ENCODE peak calls at places on chromosomes 5 and 9, in seven cellular contexts. P is stimulated activated CD4-positive, alpha-beta T cell treated with anti-CD3 and anti-CD28 coated beads, TNF-alpha, amount 100 ng/mL, for 4 hours; C is GM12892; R is endothelial cell; B is fibroblast of lung; H is DMS153; V is CD4-positive, alpha-beta T cell. A is an unnamed sample.

GRCh38 chr9:107174441-107174840 is 108.6 kb upstream of the RAD23B start:
- DNase-seq in P (no peak), C (no peak), R (no peak), B (peak; percentile 66), H (no peak), V (no peak), A (no peak)

GRCh38 chr9:109640232-109641078 is 139.5 kb upstream of the PALM2AKAP2 start:
- DNase-seq in P (no peak), C (no peak), R (peak; percentile 58), B (peak; percentile 62), H (peak; percentile 75), V (no peak), A (peak; percentile 11)

GRCh38 chr9:93108301-93109041 is 12.5 kb downstream of the CARD19 start:
- DNase-seq in P (no peak), C (no peak), R (no peak), B (no peak), H (no peak), V (no peak), A (peak; percentile 56)

GRCh38 chr5:6043491-6044310 is 334.6 kb downstream of the MED10 start:
- DNase-seq in P (no peak), C (no peak), R (no peak), B (no peak), H (no peak), V (no peak), A (no peak)

GRCh38 chr5:1512541-1513291 is 11.0 kb downstream of the LPCAT1 start:
- DNase-seq in P (no peak), C (no peak), R (peak; percentile 1), B (no peak), H (no peak), V (no peak), A (peak; percentile 50)

GRCh38 chr5:56549096-56549886 is 266.1 kb upstream of the MAP3K1 start:
- DNase-seq in P (no peak), C (no peak), R (no peak), B (no peak), H (no peak), V (no peak), A (no peak)

GRCh38 chr9:91930475-91930874 is 19.6 kb downstream of the ROR2 start:
- DNase-seq in P (no peak), C (no peak), R (no peak), B (peak; percentile 44), H (no peak), V (no peak), A (no peak)

GRCh38 chr9:125959980-125960619 is 212.9 kb downstream of the PBX3 start:
- DNase-seq in P (no peak), C (no peak), R (no peak), B (peak; percentile 52), H (no peak), V (no peak), A (no peak)

GRCh38 chr9:85858351-85858750 is 82.6 kb upstream of the NAA35 start:
- DNase-seq in P (no peak), C (no peak), R (no peak), B (no peak), H (no peak), V (no peak), A (no peak)

GRCh38 chr5:74233571-74233970 is 407.0 kb downstream of the ENC1 start:
- DNase-seq in P (no peak), C (no peak), R (no peak), B (peak; percentile 81), H (no peak), V (no peak), A (no peak)

GRCh38 chr9:37555786-37556185 is 20.4 kb downstream of the FBXO10 start:
- DNase-seq in P (no peak), C (no peak), R (no peak), B (peak; percentile 75), H (no peak), V (no peak), A (no peak)

GRCh38 chr5:77167695-77168111 is 42.8 kb upstream of the PDE8B start:
- DNase-seq in P (no peak), C (no peak), R (no peak), B (peak; percentile 90), H (peak; percentile 3), V (no peak), A (no peak)

GRCh38 chr9:125541840-125542243 is 165.2 kb downstream of the MAPKAP1 start:
- DNase-seq in P (no peak), C (no peak), R (no peak), B (peak; percentile 66), H (peak; percentile 70), V (no peak), A (no peak)

GRCh38 chr5:98638701-98639100 is 134.8 kb upstream of the RGMB start:
- DNase-seq in P (no peak), C (no peak), R (no peak), B (peak; percentile 95), H (no peak), V (no peak), A (no peak)

GRCh38 chr9:69976165-69976564 is 67.5 kb upstream of the MAMDC2 start:
- DNase-seq in P (no peak), C (no peak), R (peak; percentile 4), B (peak; percentile 98), H (no peak), V (no peak), A (no peak)

GRCh38 chr9:14652729-14653377 is 40.4 kb downstream of the ZDHHC21 start:
- DNase-seq in P (no peak), C (no peak), R (no peak), B (peak; percentile 10), H (no peak), V (no peak), A (no peak)

GRCh38 chr9:132672413-132672690 is 2.1 kb downstream of the GTF3C4 start:
- DNase-seq in P (no peak), C (no peak), R (no peak), B (peak; percentile 29), H (no peak), V (no peak), A (no peak)

GRCh38 chr5:113447651-113448050 is 12.9 kb upstream of the TSSK1B start:
- DNase-seq in P (no peak), C (no peak), R (peak; percentile 50), B (no peak), H (no peak), V (no peak), A (no peak)

GRCh38 chr5:76473676-76474075 is 70.6 kb downstream of the IQGAP2 start:
- DNase-seq in P (no peak), C (no peak), R (no peak), B (no peak), H (no peak), V (peak; percentile 43), A (no peak)

GRCh38 chr5:151020304-151021031 is at the start of gene GPX3:
- DNase-seq in P (peak; percentile 27), C (peak; percentile 48), R (peak; percentile 79), B (peak; percentile 56), H (peak; percentile 14), V (no peak), A (peak; percentile 84)

GRCh38 chr9:106888992-106889631 is 26.1 kb downstream of the ZNF462 start:
- DNase-seq in P (no peak), C (no peak), R (no peak), B (no peak), H (no peak), V (no peak), A (no peak)

GRCh38 chr9:116516456-116516855 is 170.6 kb upstream of the TRIM32 start:
- DNase-seq in P (no peak), C (no peak), R (no peak), B (no peak), H (no peak), V (no peak), A (no peak)

A was measured in mucosa of descending colon.